ENCODE peak calls at places on chromosomes 11 and 22, in four cellular contexts. S is Peyer's patch, L is IMR-90, E is adrenal gland. X is an unnamed sample.

GRCh38 chr11:110777765-110778164 is 65.5 kb upstream of the ARHGAP20 start:
- DNase-seq in S (no peak), L (peak; percentile 87), E (no peak), X (peak; percentile 49)

GRCh38 chr11:75767228-75767572 is 1.4 kb upstream of the DGAT2 start:
- DNase-seq in S (no peak), L (no peak), E (no peak), X (no peak)

GRCh38 chr11:107139396-107139795 is 121.1 kb upstream of the GUCY1A2 start:
- DNase-seq in S (no peak), L (no peak), E (no peak), X (no peak)

GRCh38 chr11:126419801-126420729 is 64.6 kb downstream of the ST3GAL4 start:
- DNase-seq in S (no peak), L (peak; percentile 84), E (no peak), X (no peak)

GRCh38 chr22:27877501-27877900 is 41.6 kb downstream of the PITPNB start:
- DNase-seq in S (no peak), L (no peak), E (no peak), X (no peak)

GRCh38 chr11:69055598-69056516 is 7.1 kb downstream of the TPCN2 start:
- DNase-seq in S (peak; percentile 82), L (no peak), E (no peak), X (peak; percentile 84)

GRCh38 chr22:48720662-48721393 is 1106.8 kb downstream of the BRD1 start:
- DNase-seq in S (no peak), L (no peak), E (no peak), X (no peak)

GRCh38 chr11:27912916-27913315 is 195.0 kb downstream of the KIF18A start:
- DNase-seq in S (no peak), L (peak; percentile 36), E (no peak), X (no peak)

GRCh38 chr22:31148953-31149627 is 8.8 kb upstream of the PLA2G3 start:
- DNase-seq in S (peak; percentile 43), L (peak; percentile 80), E (peak; percentile 76), X (peak; percentile 79)

GRCh38 chr11:84103096-84103495 is 816.9 kb upstream of the CCDC90B start:
- DNase-seq in S (no peak), L (no peak), E (peak; percentile 32), X (no peak)

GRCh38 chr11:10114593-10115404 is 179.2 kb downstream of the SBF2 start:
- DNase-seq in S (no peak), L (no peak), E (no peak), X (no peak)

GRCh38 chr11:116610190-116610589 is 162.6 kb downstream of the BUD13 start:
- DNase-seq in S (no peak), L (no peak), E (no peak), X (peak; percentile 22)

GRCh38 chr11:83734120-83734519 is 448.0 kb upstream of the CCDC90B start:
- DNase-seq in S (no peak), L (no peak), E (no peak), X (no peak)

GRCh38 chr22:19442166-19442565 is 5.3 kb downstream of the C22orf39 start:
- DNase-seq in S (no peak), L (no peak), E (no peak), X (no peak)

GRCh38 chr11:71397328-71397860 is 50.8 kb downstream of the DHCR7 start:
- DNase-seq in S (no peak), L (no peak), E (no peak), X (no peak)

GRCh38 chr11:33000181-33000580 is 15.5 kb upstream of the DEPDC7 start:
- DNase-seq in S (no peak), L (peak; percentile 89), E (no peak), X (no peak)

GRCh38 chr11:57798905-57799559 is 37.4 kb downstream of the CTNND1 start:
- DNase-seq in S (no peak), L (peak; percentile 52), E (peak; percentile 33), X (peak; percentile 86)

GRCh38 chr11:19410032-19410431 is 169.3 kb upstream of the E2F8 start:
- DNase-seq in S (no peak), L (no peak), E (no peak), X (no peak)

GRCh38 chr11:76919887-76920746 is 59.4 kb downstream of the ACER3 start:
- DNase-seq in S (peak; percentile 63), L (peak; percentile 81), E (peak; percentile 83), X (peak; percentile 83)

GRCh38 chr22:44424867-44425351 is 73.1 kb downstream of the RTL6 start:
- DNase-seq in S (no peak), L (no peak), E (no peak), X (no peak)
- TF ChIP-seq POLR2A in S (no peak), L (no peak), E (no peak), X (no peak)

GRCh38 chr11:65633390-65634139 is 4.3 kb upstream of the SIPA1 start:
- DNase-seq in S (no peak), L (no peak), E (no peak), X (no peak)
- H3K4me3 ChIP-seq in S (no peak overlapping the region), L (no peak overlapping the region), E (no peak overlapping the region), X (no peak overlapping the region)

GRCh38 chr11:120511116-120511803 is at the start of gene GRIK4:
- DNase-seq in S (peak; percentile 57), L (peak; percentile 57), E (peak; percentile 84), X (peak; percentile 87)
- TF ChIP-seq POLR2A in S (no peak), L (no peak), E (no peak), X (no peak)

GRCh38 chr22:17845340-17845739 is 71.1 kb upstream of the BID start:
- DNase-seq in S (no peak), L (no peak), E (no peak), X (no peak)

GRCh38 chr22:17841836-17842235 is 67.6 kb upstream of the BID start:
- DNase-seq in S (no peak), L (no peak), E (no peak), X (no peak)

GRCh38 chr22:17843189-17843588 is 68.9 kb upstream of the BID start:
- DNase-seq in S (no peak), L (no peak), E (no peak), X (no peak)

GRCh38 chr22:17844150-17844549 is 69.9 kb upstream of the BID start:
- DNase-seq in S (no peak), L (no peak), E (no peak), X (no peak)

DNA sequence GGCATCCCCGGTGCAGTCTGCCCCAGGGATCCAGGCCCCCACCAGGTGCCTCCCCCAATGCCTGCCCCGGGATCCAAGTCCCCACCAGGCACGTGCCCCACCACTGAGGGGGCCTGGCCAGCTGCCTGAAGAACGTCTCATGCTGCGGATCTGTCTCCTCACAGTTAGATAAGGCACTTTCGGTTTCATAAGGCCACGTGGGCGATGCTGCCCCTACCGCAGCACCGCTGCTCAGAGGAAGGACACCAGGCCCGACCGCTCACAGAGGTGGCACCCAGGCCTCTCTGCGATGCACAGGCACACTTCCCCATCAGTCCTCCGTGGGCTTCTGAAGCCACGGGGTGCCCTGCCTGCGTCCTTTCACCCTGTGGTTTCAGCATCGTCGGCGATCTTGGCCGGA is 68.1 kb upstream of the BID start:
- DNase-seq in S (peak; percentile 55), L (no peak), E (peak; percentile 66), X (peak; percentile 49)
- H3K4me3 ChIP-seq in S (peak overlapping the region; percentile 12), L (no peak overlapping the region), E (no peak overlapping the region), X (peak overlapping the region; percentile 18)

DNA sequence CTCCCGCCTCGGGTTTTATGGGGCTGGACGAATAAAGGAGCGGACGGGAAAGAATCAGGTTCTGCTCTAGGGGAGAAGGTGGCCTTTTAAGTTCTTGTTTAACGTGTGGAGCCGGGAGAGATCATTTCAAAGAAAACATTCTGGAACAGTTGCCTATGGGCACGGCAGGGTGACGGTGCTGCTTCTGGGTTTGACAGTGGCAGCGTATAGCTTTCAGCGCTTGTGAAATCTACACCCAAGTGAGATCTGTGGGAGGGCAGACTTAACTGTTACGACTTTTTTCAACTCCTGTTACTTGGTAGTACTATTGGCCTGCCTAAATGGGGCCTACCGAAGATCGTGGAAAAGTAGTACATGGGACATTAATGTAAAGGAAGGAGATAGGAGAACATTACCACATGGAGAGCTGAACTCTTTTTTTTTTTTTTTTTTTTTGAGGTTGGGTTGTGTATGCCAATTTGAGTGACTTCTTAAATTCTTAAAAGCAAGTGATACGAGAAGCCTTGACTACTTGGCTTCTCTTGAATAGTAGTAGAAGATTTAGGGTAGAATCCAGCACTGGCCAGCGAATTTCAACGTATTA is 745 bp downstream of the USP47 start:
- DNase-seq in S (peak; percentile 54), L (peak; percentile 86), E (peak; percentile 68), X (peak; percentile 62)
- TF ChIP-seq POLR2A in S (peak; percentile 33), L (peak; percentile 53), E (no peak), X (no peak)

X was measured in stomach.